ENCODE peak calls at places on chromosomes 2 and 18, in six cellular contexts. One of them, this sample, is unnamed. For H3K4me1, the result is how much of the 10 kb centered on the place peaks cover.

GRCh38 chr2:64018715-64019082 is 529 bp downstream of the VPS54 start:
- DNase-seq in hepatocyte: peak
- DNase-seq in OCI-LY7: no peak
- DNase-seq in IMR-90: no peak
- DNase-seq in HCT116: no peak
- DNase-seq in A549: no peak
- DNase-seq in this sample: peak

GRCh38 chr18:42706618-42707017 is 408.9 kb downstream of the RIT2 start:
- DNase-seq in hepatocyte: peak
- DNase-seq in OCI-LY7: no peak
- DNase-seq in IMR-90: no peak
- DNase-seq in HCT116: no peak
- DNase-seq in A549: no peak
- DNase-seq in this sample: no peak

GRCh38 chr18:51857989-51858388 is 482.0 kb upstream of the DCC start:
- DNase-seq in hepatocyte: no peak
- DNase-seq in OCI-LY7: no peak
- DNase-seq in IMR-90: no peak
- DNase-seq in HCT116: no peak
- DNase-seq in A549: no peak
- DNase-seq in this sample: no peak

GRCh38 chr18:48129621-48130082 is 199.2 kb upstream of the SMAD2 start:
- DNase-seq in hepatocyte: no peak
- DNase-seq in OCI-LY7: no peak
- DNase-seq in IMR-90: no peak
- DNase-seq in HCT116: no peak
- DNase-seq in A549: no peak
- DNase-seq in this sample: no peak

GRCh38 chr2:223602972-223603371 is 811 bp upstream of the SCG2 start:
- DNase-seq in hepatocyte: no peak
- DNase-seq in OCI-LY7: no peak
- DNase-seq in IMR-90: peak
- DNase-seq in HCT116: no peak
- DNase-seq in A549: no peak
- DNase-seq in this sample: no peak

GRCh38 chr2:223613017-223613950 is 11.1 kb upstream of the SCG2 start:
- DNase-seq in hepatocyte: peak
- DNase-seq in OCI-LY7: no peak
- DNase-seq in IMR-90: peak
- DNase-seq in HCT116: peak
- DNase-seq in A549: peak
- DNase-seq in this sample: no peak

GRCh38 chr2:109351164-109351756 is 222.3 kb downstream of the SH3RF3 start:
- DNase-seq in hepatocyte: no peak
- DNase-seq in OCI-LY7: no peak
- DNase-seq in IMR-90: peak
- DNase-seq in HCT116: no peak
- DNase-seq in A549: no peak
- DNase-seq in this sample: peak

GRCh38 chr2:175755169-175755568 is 246.9 kb downstream of the LNPK start:
- DNase-seq in hepatocyte: no peak
- DNase-seq in OCI-LY7: no peak
- DNase-seq in IMR-90: no peak
- DNase-seq in HCT116: no peak
- DNase-seq in A549: no peak
- DNase-seq in this sample: no peak

GRCh38 chr2:231300020-231300721 is 95.3 kb upstream of the B3GNT7 start:
- DNase-seq in hepatocyte: no peak
- DNase-seq in OCI-LY7: no peak
- DNase-seq in IMR-90: no peak
- DNase-seq in HCT116: no peak
- DNase-seq in A549: no peak
- DNase-seq in this sample: no peak

GRCh38 chr18:1048048-1048447 is 143.4 kb downstream of the ADCYAP1 start:
- DNase-seq in hepatocyte: no peak
- DNase-seq in OCI-LY7: no peak
- DNase-seq in IMR-90: no peak
- DNase-seq in HCT116: no peak
- DNase-seq in A549: no peak
- DNase-seq in this sample: no peak

GRCh38 chr18:58493516-58494253 is 135.2 kb downstream of the ALPK2 start:
- DNase-seq in hepatocyte: peak
- DNase-seq in OCI-LY7: peak
- DNase-seq in IMR-90: peak
- DNase-seq in HCT116: peak
- DNase-seq in A549: peak
- DNase-seq in this sample: peak

GRCh38 chr2:54570925-54571694 is 115.0 kb downstream of the SPTBN1 start:
- DNase-seq in hepatocyte: peak
- DNase-seq in OCI-LY7: peak
- DNase-seq in IMR-90: peak
- DNase-seq in HCT116: no peak
- DNase-seq in A549: peak
- DNase-seq in this sample: peak

GRCh38 chr2:234544659-234545611 is 48.1 kb upstream of the ARL4C start:
- DNase-seq in hepatocyte: peak
- DNase-seq in OCI-LY7: peak
- DNase-seq in IMR-90: peak
- DNase-seq in HCT116: peak
- DNase-seq in A549: peak
- DNase-seq in this sample: peak

GRCh38 chr2:100273387-100273786 is 48.9 kb downstream of the LONRF2 start:
- DNase-seq in hepatocyte: no peak
- DNase-seq in OCI-LY7: no peak
- DNase-seq in IMR-90: no peak
- DNase-seq in HCT116: no peak
- DNase-seq in A549: no peak
- DNase-seq in this sample: no peak
- TF ChIP-seq CTCF in hepatocyte: no peak
- TF ChIP-seq CTCF in OCI-LY7: no peak
- TF ChIP-seq CTCF in IMR-90: no peak
- TF ChIP-seq CTCF in HCT116: no peak
- TF ChIP-seq CTCF in A549: no peak
- TF ChIP-seq CTCF in this sample: no peak

DNA sequence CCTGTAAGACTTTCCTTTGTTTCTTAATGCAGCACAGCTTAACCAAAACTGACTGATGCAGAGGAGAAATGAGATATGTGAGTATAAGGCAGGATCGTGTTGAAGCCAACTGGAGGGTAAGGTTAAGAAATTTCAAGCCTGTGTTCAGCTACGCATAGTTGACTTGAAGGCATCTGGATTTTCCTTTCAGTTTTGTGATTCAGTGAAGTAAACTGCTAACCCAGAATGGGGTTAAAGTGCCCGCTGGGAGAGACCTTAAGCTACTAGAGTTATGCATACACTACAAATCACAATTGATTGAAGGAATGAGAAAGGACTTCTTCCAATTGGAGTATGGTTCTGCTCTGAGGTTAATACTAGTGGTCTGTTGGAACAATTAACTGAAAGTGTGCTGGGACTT is 22.6 kb downstream of the THSD7B start:
- DNase-seq in hepatocyte: no peak
- DNase-seq in OCI-LY7: no peak
- DNase-seq in IMR-90: no peak
- DNase-seq in HCT116: no peak
- DNase-seq in A549: no peak
- DNase-seq in this sample: no peak
- H3K4me1 ChIP-seq in hepatocyte: under half
- H3K4me1 ChIP-seq in OCI-LY7: under half
- H3K4me1 ChIP-seq in IMR-90: under half
- H3K4me1 ChIP-seq in HCT116: under half
- H3K4me1 ChIP-seq in A549: under half
- H3K4me1 ChIP-seq in this sample: under half

DNA sequence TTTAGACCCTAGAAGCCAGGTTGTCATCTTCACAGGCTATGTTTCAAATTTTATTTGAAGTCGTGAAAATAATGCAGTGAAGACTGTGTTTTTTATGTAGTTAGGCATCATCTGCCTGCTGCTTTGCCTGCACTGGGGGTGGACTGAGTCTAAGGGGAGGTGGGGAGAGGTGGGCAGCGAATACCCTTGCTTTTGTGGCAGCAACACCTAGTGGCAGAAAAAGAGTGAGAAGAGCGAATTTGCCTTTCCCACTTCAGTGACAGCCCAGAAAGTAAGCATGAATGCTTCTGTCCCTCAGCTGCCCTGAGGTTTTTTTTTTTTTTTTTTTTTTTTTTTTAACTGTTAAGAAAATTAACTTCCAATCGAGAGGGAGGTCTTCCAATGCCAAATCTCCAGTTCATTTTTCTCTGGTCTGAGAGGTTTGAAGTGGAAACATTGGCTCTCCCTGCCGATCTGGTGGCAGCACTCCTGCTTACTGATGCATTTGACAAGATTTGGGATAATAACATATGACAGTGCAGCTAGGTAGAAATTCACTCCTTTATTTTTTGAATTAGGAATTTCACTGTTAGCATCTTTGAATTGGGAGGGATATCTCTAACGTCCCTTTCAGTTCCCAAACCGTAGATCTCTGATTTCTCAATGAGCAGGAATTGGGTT is 60.3 kb upstream of the LYPD6B start:
- DNase-seq in hepatocyte: no peak
- DNase-seq in OCI-LY7: peak
- DNase-seq in IMR-90: no peak
- DNase-seq in HCT116: no peak
- DNase-seq in A549: no peak
- DNase-seq in this sample: no peak
- TF ChIP-seq CTCF in hepatocyte: no peak
- TF ChIP-seq CTCF in OCI-LY7: peak
- TF ChIP-seq CTCF in IMR-90: no peak
- TF ChIP-seq CTCF in HCT116: peak
- TF ChIP-seq CTCF in A549: no peak
- TF ChIP-seq CTCF in this sample: peak

GRCh38 chr2:144237845-144238637 is 281.9 kb downstream of the ZEB2 start:
- DNase-seq in hepatocyte: no peak
- DNase-seq in OCI-LY7: peak
- DNase-seq in IMR-90: no peak
- DNase-seq in HCT116: no peak
- DNase-seq in A549: no peak
- DNase-seq in this sample: no peak
- H3K4me1 ChIP-seq in hepatocyte: under half
- H3K4me1 ChIP-seq in OCI-LY7: half or more
- H3K4me1 ChIP-seq in IMR-90: under half
- H3K4me1 ChIP-seq in HCT116: under half
- H3K4me1 ChIP-seq in A549: under half
- H3K4me1 ChIP-seq in this sample: under half

GRCh38 chr2:111068435-111069058 is 52.2 kb upstream of the BCL2L11 start:
- DNase-seq in hepatocyte: peak
- DNase-seq in OCI-LY7: no peak
- DNase-seq in IMR-90: no peak
- DNase-seq in HCT116: peak
- DNase-seq in A549: no peak
- DNase-seq in this sample: no peak

GRCh38 chr2:111071480-111072143 is 49.1 kb upstream of the BCL2L11 start:
- DNase-seq in hepatocyte: no peak
- DNase-seq in OCI-LY7: no peak
- DNase-seq in IMR-90: peak
- DNase-seq in HCT116: no peak
- DNase-seq in A549: peak
- DNase-seq in this sample: no peak

GRCh38 chr2:111069722-111070121 is 51.0 kb upstream of the BCL2L11 start:
- DNase-seq in hepatocyte: no peak
- DNase-seq in OCI-LY7: no peak
- DNase-seq in IMR-90: no peak
- DNase-seq in HCT116: no peak
- DNase-seq in A549: no peak
- DNase-seq in this sample: no peak

GRCh38 chr2:111072220-111072871 is 48.4 kb upstream of the BCL2L11 start:
- DNase-seq in hepatocyte: no peak
- DNase-seq in OCI-LY7: no peak
- DNase-seq in IMR-90: peak
- DNase-seq in HCT116: no peak
- DNase-seq in A549: no peak
- DNase-seq in this sample: no peak
- TF ChIP-seq CTCF in hepatocyte: no peak
- TF ChIP-seq CTCF in OCI-LY7: no peak
- TF ChIP-seq CTCF in IMR-90: no peak
- TF ChIP-seq CTCF in HCT116: no peak
- TF ChIP-seq CTCF in A549: no peak
- TF ChIP-seq CTCF in this sample: no peak